ENCODE peak calls at places on chromosomes 3 and 15, in ten cellular contexts. J is NCI-H1105; S is Right ventricle myocardium superior; V is T-helper 22 cell; D is Kasumi-1; T is stimulated activated CD4-positive, alpha-beta T cell treated with anti-CD3 and anti-CD28 coated beads, Interleukin-1b, Interleukin-23, amount 100 ng/mL, for 4 hours; O is activated CD4-positive, alpha-beta T cell treated with anti-CD3 and anti-CD28 coated beads, Interleukin-2, amount 10 ng/mL, durations not matched to agents 7 days and 5 days; U is fibroblast of villous mesenchyme; F is non-pigmented ciliary epithelial cell; W is lower leg skin. I is an unnamed sample.

GRCh38 chr3:141426404-141427034 is 58.2 kb downstream of the ZBTB38 start:
- DNase-seq in U (peak; percentile 86), D (peak; percentile 40), T (no peak), J (no peak), S (peak; percentile 86), O (no peak), V (no peak), W (peak; percentile 84), F (no peak), I (peak; percentile 87)

GRCh38 chr15:67241132-67241855 is 13.2 kb downstream of the AAGAB start:
- DNase-seq in T (no peak), D (no peak), V (no peak), J (no peak), O (peak; percentile 46), U (no peak), S (no peak), F (no peak), W (no peak), I (no peak)

GRCh38 chr15:77126516-77126915 is 55.6 kb upstream of the TSPAN3 start:
- DNase-seq in S (no peak), W (no peak), J (no peak), D (no peak), T (no peak), U (no peak), V (no peak), F (no peak), O (no peak), I (no peak)

GRCh38 chr3:63967675-63968611 is 55.4 kb downstream of the PSMD6 start:
- DNase-seq in F (no peak), W (peak; percentile 35), V (peak; percentile 21), D (peak; percentile 87), O (peak; percentile 57), J (no peak), U (peak; percentile 79), S (peak; percentile 51), T (no peak), I (no peak)

GRCh38 chr3:111864821-111865656 is 6.0 kb downstream of the PHLDB2 start:
- DNase-seq in W (no peak), V (no peak), U (peak; percentile 92), F (peak; percentile 91), T (no peak), D (no peak), O (no peak), J (no peak), S (no peak), I (no peak)

GRCh38 chr3:58427661-58428361 is 5.8 kb downstream of the PDHB start:
- DNase-seq in V (no peak), J (no peak), T (no peak), S (no peak), O (no peak), U (no peak), W (no peak), D (no peak), F (no peak), I (no peak)

GRCh38 chr15:81293728-81294500 is 30.0 kb downstream of the STARD5 start:
- DNase-seq in W (no peak), V (peak; percentile 79), F (no peak), T (peak; percentile 62), J (no peak), U (no peak), D (peak; percentile 93), S (no peak), O (peak; percentile 85), I (no peak)

GRCh38 chr15:101047301-101047781 is 128.2 kb downstream of the LRRK1 start:
- DNase-seq in W (peak; percentile 2), O (no peak), F (no peak), U (peak; percentile 49), V (no peak), S (no peak), T (no peak), D (no peak), J (no peak), I (peak; percentile 57)

GRCh38 chr15:62269504-62269903 is 104.4 kb upstream of the C2CD4B start:
- DNase-seq in O (no peak), J (no peak), S (no peak), V (no peak), D (no peak), F (no peak), T (no peak), U (peak; percentile 4), W (no peak), I (no peak)

GRCh38 chr3:20125912-20126311 is 60.1 kb downstream of the SGO1 start:
- DNase-seq in J (no peak), U (no peak), O (no peak), F (no peak), D (peak; percentile 27), W (no peak), V (no peak), T (no peak), S (no peak), I (no peak)

GRCh38 chr3:24165583-24165982 is 220.5 kb downstream of the NR1D2 start:
- DNase-seq in W (no peak), F (no peak), D (no peak), J (no peak), V (no peak), O (no peak), U (no peak), T (no peak), S (no peak), I (no peak)

GRCh38 chr15:76345269-76345879 is 8.8 kb downstream of the ISL2 start:
- DNase-seq in T (no peak), S (no peak), W (no peak), V (no peak), J (no peak), U (no peak), F (no peak), O (no peak), D (no peak), I (no peak)

GRCh38 chr15:91909111-91909510 is 55.6 kb downstream of the SLCO3A1 start:
- DNase-seq in J (no peak), U (no peak), D (no peak), F (no peak), W (no peak), T (no peak), V (no peak), S (no peak), O (no peak), I (no peak)

GRCh38 chr3:46395210-46395661 is 11.6 kb downstream of the CCR5AS start:
- DNase-seq in J (no peak), F (no peak), O (no peak), S (no peak), U (peak; percentile 59), W (no peak), V (no peak), T (no peak), D (peak; percentile 20), I (no peak)

GRCh38 chr3:67688231-67688630 is 33.8 kb upstream of the SUCLG2 start:
- DNase-seq in V (no peak), T (no peak), W (no peak), S (no peak), O (no peak), D (no peak), U (no peak), F (no peak), J (no peak), I (no peak)

GRCh38 chr3:173618703-173619102 is 221.2 kb downstream of the NLGN1 start:
- DNase-seq in T (no peak), U (no peak), F (no peak), J (no peak), D (no peak), V (no peak), O (no peak), S (peak; percentile 39), W (no peak), I (no peak)

GRCh38 chr15:38991126-38991525 is 426.5 kb upstream of the RASGRP1 start:
- DNase-seq in D (no peak), W (no peak), S (no peak), F (no peak), O (no peak), U (peak; percentile 56), T (no peak), V (no peak), J (no peak), I (no peak)

GRCh38 chr3:48997714-48998637 is 7.9 kb downstream of the P4HTM start:
- DNase-seq in U (no peak), J (peak; percentile 60), V (no peak), T (no peak), O (no peak), S (no peak), F (no peak), W (no peak), D (no peak), I (no peak)

GRCh38 chr3:142028174-142028833 is 121.0 kb downstream of the TFDP2 start:
- DNase-seq in U (peak; percentile 65), J (peak; percentile 80), W (peak; percentile 30), T (peak; percentile 6), S (no peak), O (peak; percentile 71), V (no peak), F (peak; percentile 57), D (peak; percentile 94), I (no peak)

GRCh38 chr3:52268036-52268435 is 10.4 kb downstream of the WDR82 start:
- DNase-seq in D (no peak), U (no peak), F (no peak), S (no peak), T (no peak), O (no peak), J (no peak), W (no peak), V (peak; percentile 50), I (peak; percentile 30)

GRCh38 chr3:126654571-126655393 is at the start of gene TXNRD3:
- DNase-seq in S (peak; percentile 90), D (peak; percentile 15), J (peak; percentile 95), F (no peak), O (peak; percentile 73), V (peak; percentile 17), U (peak; percentile 62), W (peak; percentile 53), T (peak; percentile 76), I (peak; percentile 74)

GRCh38 chr3:32398531-32398930 is 6.9 kb downstream of the CMTM7 start:
- DNase-seq in S (peak; percentile 82), D (peak; percentile 23), W (no peak), U (peak; percentile 49), T (no peak), V (no peak), O (no peak), J (no peak), F (no peak), I (peak; percentile 76)

GRCh38 chr3:135007622-135008021 is 212.6 kb downstream of the EPHB1 start:
- DNase-seq in U (peak; percentile 2), J (no peak), D (no peak), S (no peak), T (no peak), W (no peak), F (no peak), V (no peak), O (no peak), I (no peak)

GRCh38 chr3:179769411-179770247 is 116.8 kb downstream of the USP13 start:
- DNase-seq in S (no peak), T (no peak), W (no peak), U (no peak), F (no peak), J (no peak), V (no peak), D (no peak), O (no peak), I (no peak)

GRCh38 chr3:169146112-169146665 is 517.3 kb downstream of the MECOM start:
- DNase-seq in V (no peak), J (peak; percentile 57), O (peak; percentile 7), D (no peak), T (no peak), U (peak; percentile 33), S (peak; percentile 75), W (no peak), F (peak; percentile 28), I (peak; percentile 86)

GRCh38 chr3:20668411-20668810 is 482.4 kb upstream of the SGO1 start:
- DNase-seq in J (no peak), D (no peak), W (no peak), O (no peak), U (peak; percentile 18), S (no peak), T (no peak), F (no peak), V (no peak), I (no peak)

GRCh38 chr3:129448187-129448895 is 8.3 kb downstream of the IFT122 start:
- DNase-seq in S (no peak), W (no peak), D (no peak), J (no peak), U (no peak), T (no peak), O (no peak), F (no peak), V (no peak), I (no peak)

GRCh38 chr3:169264711-169265110 is 398.8 kb downstream of the MECOM start:
- DNase-seq in F (no peak), V (no peak), T (no peak), U (peak; percentile 6), D (no peak), J (peak; percentile 95), O (no peak), W (no peak), S (peak; percentile 40), I (peak; percentile 64)